ENCODE peak calls at places on chromosomes 7 and 10, in five cellular contexts. R is sigmoid colon, U is stomach, G is ovary, C is tibial nerve. I is an unnamed sample.

GRCh38 chr7:123674399-123675091 is 18.9 kb downstream of the LMOD2 start:
- DNase-seq in R (no peak), C (no peak), U (no peak), G (no peak), I (no peak)

GRCh38 chr7:101435461-101436225 is 73.0 kb downstream of the COL26A1 start:
- DNase-seq in R (no peak), G (no peak), C (no peak), U (no peak), I (no peak)

GRCh38 chr7:120407015-120407414 is 134.0 kb downstream of the KCND2 start:
- DNase-seq in G (no peak), C (no peak), U (no peak), R (no peak), I (no peak)

GRCh38 chr10:3807928-3808496 is 23.0 kb upstream of the KLF6 start:
- DNase-seq in G (no peak), R (no peak), C (no peak), U (no peak), I (no peak)

GRCh38 chr10:26755443-26755903 is 58.0 kb downstream of the PDSS1 start:
- DNase-seq in G (no peak), R (no peak), C (no peak), U (no peak), I (no peak)

GRCh38 chr10:20948723-20949327 is 51.7 kb upstream of the NEBL start:
- DNase-seq in U (no peak), G (no peak), C (no peak), R (no peak), I (no peak)

GRCh38 chr10:97043563-97043855 is 142.2 kb downstream of the SLIT1 start:
- DNase-seq in U (no peak), G (no peak), R (no peak), C (no peak), I (no peak)

GRCh38 chr10:34320265-34320664 is 494.8 kb downstream of the PARD3 start:
- DNase-seq in G (no peak), R (no peak), U (no peak), C (no peak), I (no peak)

GRCh38 chr7:50822110-50822509 is 39.4 kb upstream of the GRB10 start:
- DNase-seq in C (no peak), U (no peak), R (no peak), G (no peak), I (no peak)

GRCh38 chr10:95697429-95697828 is 3.7 kb upstream of the TCTN3 start:
- DNase-seq in R (no peak), G (no peak), C (no peak), U (no peak), I (no peak)

DNA sequence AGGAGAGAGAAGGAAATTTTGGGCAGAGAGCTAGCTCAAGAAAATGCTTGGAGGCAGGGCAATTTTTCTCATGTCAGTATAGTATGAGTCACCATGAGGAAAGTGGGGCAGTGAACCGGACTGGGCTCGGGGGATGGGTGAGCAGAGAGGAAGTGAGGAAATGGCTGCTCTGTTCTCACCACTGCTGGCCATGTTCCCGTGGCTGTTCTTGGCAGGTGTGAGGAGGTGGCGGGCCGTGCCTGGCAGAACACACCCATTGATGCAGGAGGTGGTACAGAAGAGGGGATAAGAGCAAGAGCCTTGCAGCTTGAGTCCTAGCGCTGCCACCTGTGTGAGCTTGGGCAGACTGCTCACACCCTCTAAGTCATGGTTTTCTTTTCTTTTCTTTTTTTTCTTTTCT is 304.4 kb upstream of the LYZL1 start:
- DNase-seq in U (peak), G (peak), C (peak), R (peak), I (peak)
- TF ChIP-seq EP300 in U (no peak), G (no peak), C (no peak), R (no peak), I (no peak)

DNA sequence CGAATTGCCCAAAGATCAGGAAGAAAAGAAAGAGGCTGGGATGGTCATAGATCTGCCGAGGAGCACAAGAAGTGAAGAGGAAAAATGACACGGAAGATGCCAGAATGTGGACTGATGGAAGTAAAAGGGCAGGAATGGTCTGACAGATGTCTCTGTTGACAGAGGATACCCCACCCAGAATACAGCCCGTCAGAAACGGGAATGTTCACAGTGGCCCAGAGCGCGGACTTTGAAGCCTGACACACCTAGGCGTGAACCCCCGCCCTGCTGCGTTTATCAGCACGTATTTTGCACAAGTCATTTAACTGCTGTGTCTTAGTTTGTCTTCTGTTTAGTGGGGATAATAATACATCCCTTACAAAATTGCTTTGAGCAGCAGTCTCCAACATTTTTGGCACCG is 27.1 kb downstream of the AKR1B1 start:
- DNase-seq in G (no peak), U (peak), R (no peak), C (no peak), I (no peak)
- TF ChIP-seq EP300 in G (no peak), U (no peak), R (no peak), C (no peak), I (no peak)

DNA sequence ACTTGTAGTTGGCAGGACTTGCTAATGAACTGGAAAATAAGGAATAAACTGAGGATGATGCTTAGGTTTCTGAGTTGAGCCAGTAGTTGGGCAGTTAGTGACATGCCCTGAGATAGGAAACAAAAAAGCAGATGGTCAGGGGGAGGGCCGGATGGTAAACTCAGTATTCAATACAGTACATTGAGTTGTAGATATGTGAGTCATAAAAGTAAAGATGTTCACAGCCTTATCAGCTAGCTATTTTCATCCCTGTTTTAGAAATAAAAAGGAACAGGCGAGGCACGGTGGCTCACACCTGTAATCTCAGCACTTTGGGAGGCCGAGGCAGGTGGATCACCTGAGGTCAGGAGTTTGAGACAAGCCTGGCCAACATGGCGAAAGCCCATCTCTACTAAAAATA is 22.2 kb upstream of the NRBF2 start:
- DNase-seq in G (no peak), C (no peak), R (no peak), U (no peak), I (no peak)
- TF ChIP-seq EP300 in G (no peak), C (no peak), R (no peak), U (no peak), I (no peak)

GRCh38 chr10:116684781-116685180 is 57.6 kb downstream of the HSPA12A start:
- DNase-seq in C (no peak), G (no peak), U (no peak), R (no peak), I (peak)
- TF ChIP-seq EP300 in C (no peak), G (no peak), U (no peak), R (no peak), I (no peak)

GRCh38 chr10:84695983-84696382 is 367.6 kb downstream of the CCSER2 start:
- DNase-seq in C (no peak), R (no peak), G (no peak), U (no peak), I (no peak)
- TF ChIP-seq EP300 in C (no peak), R (no peak), G (no peak), U (no peak), I (no peak)